ENCODE peak calls at places on chromosomes 4 and X, in four cellular contexts. K is HCT116, I is heart left ventricle, M is Peyer's patch. V is an unnamed sample.

GRCh38 chr4:16844796-16845586 is 53.5 kb downstream of the LDB2 start:
- DNase-seq in K (no peak), M (no peak), I (no peak), V (no peak)

GRCh38 chr4:173878701-173879100 is 348.7 kb upstream of the HAND2 start:
- DNase-seq in K (no peak), M (no peak), I (no peak), V (peak)

GRCh38 chrX:107776649-107777535 is 641 bp upstream of the NCBP2L start:
- DNase-seq in I (peak), M (peak), K (peak), V (peak)

GRCh38 chr4:12242354-12242753 is 813.7 kb upstream of the HS3ST1 start:
- DNase-seq in I (no peak), M (no peak), K (no peak), V (no peak)

GRCh38 chr4:187084696-187085095 is 361.0 kb upstream of the FAT1 start:
- DNase-seq in I (no peak), K (no peak), M (no peak), V (no peak)

GRCh38 chr4:41120297-41121217 is 93.8 kb downstream of the APBB2 start:
- DNase-seq in I (no peak), K (no peak), M (no peak), V (no peak)

GRCh38 chrX:56130013-56130412 is 102.1 kb upstream of the KLF8 start:
- DNase-seq in I (no peak), M (no peak), K (no peak), V (no peak)

GRCh38 chr4:78369691-78370090 is 181.9 kb upstream of the ANXA3 start:
- DNase-seq in M (no peak), I (no peak), K (no peak), V (no peak)

GRCh38 chrX:100663651-100664050 is 19.7 kb downstream of the SRPX2 start:
- DNase-seq in K (no peak), I (no peak), M (no peak), V (no peak)

GRCh38 chr4:123746981-123747380 is 350.4 kb downstream of the SPRY1 start:
- DNase-seq in I (no peak), K (no peak), M (no peak), V (no peak)

DNA sequence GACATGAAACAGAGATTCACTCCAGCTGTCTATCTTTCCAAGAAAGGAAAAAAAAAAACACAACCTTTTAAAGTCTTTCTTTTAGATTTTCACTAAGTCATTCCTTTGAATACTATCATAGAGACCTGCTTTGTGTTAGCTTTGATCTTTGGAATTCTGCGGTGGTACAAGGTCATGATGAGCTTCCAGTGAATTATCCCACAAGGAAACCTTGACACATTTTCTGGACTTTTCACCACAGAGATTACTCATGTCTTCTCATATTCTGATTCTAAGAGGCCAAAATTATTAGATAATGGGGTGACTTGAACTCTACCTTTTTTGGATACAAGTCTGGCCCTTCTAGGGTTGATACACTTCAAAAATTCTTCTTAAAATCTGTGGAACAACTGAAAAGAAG is 201.6 kb downstream of the PACRGL start:
- DNase-seq in M (no peak), K (no peak), I (no peak), V (no peak)
- TF ChIP-seq POLR2A in M (no peak), K (no peak), I (no peak), V (no peak)

GRCh38 chr4:24322986-24323385 is 261.4 kb downstream of the DHX15 start:
- DNase-seq in M (no peak), K (no peak), I (no peak), V (no peak)
- TF ChIP-seq POLR2A in M (no peak), K (no peak), I (no peak), V (no peak)

GRCh38 chr4:15004701-15005301 is 2.5 kb downstream of the CPEB2 start:
- DNase-seq in M (peak), I (peak), K (no peak), V (peak)
- TF ChIP-seq POLR2A in M (peak), I (no peak), K (no peak), V (peak)

GRCh38 chrX:18425199-18426003 is at the start of gene CDKL5:
- DNase-seq in M (peak), K (peak), I (peak), V (peak)
- TF ChIP-seq POLR2A in M (peak), K (no peak), I (peak), V (no peak)

GRCh38 chr4:24857996-24858395 is 54.8 kb downstream of the CCDC149 start:
- DNase-seq in I (no peak), M (no peak), K (no peak), V (no peak)

GRCh38 chr4:24858550-24858949 is 54.3 kb downstream of the CCDC149 start:
- DNase-seq in I (no peak), M (no peak), K (no peak), V (no peak)

GRCh38 chr4:24863799-24864198 is 49.0 kb downstream of the CCDC149 start:
- DNase-seq in I (no peak), M (no peak), K (no peak), V (no peak)

GRCh38 chr4:24867766-24868296 is 45.0 kb downstream of the CCDC149 start:
- DNase-seq in I (no peak), K (no peak), M (no peak), V (no peak)

GRCh38 chr4:24862073-24862751 is 50.6 kb downstream of the CCDC149 start:
- DNase-seq in I (no peak), M (no peak), K (no peak), V (no peak)
- TF ChIP-seq POLR2A in I (no peak), M (no peak), K (no peak), V (no peak)

DNA sequence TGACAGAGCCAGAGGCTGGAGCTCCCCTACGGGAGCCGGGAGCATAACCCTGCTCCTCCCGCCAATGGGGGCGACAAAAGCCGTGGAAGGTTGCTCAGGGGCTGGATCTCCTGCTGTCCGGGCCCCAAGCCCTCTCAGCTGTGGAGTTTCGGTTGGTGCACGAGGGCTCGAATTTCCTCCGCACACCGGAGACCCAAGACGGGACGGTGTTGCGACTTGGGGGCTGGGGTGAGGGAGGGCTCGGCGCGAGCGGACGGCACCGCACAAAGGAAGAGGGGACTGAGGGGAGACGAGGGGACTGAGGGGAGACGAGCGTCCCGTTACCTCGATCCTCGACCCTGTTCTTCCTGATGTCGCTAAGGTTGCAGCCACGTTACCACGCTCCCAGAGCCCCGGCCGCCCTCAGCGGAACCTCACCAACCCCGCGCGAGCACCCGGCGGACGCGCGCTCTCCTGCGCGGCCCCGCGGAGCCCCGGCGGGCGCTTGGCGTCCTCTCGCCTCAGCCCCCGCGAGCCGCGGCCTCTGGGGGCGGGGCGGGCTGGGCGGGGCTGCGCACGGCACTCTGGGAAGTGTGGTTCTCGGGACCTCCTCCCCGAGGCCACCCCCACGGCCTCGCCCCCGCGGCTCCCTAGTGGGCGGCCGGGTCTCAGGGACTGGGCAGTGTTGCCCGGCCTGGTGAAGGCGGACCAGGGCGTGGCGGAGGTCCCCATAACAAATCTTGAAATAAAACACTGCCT is at the start of gene KLHL8:
- DNase-seq in M (peak), I (peak), K (peak), V (peak)
- TF ChIP-seq POLR2A in M (peak), I (no peak), K (peak), V (peak)

GRCh38 chr4:33649015-33649414 is 2595.3 kb downstream of the ARAP2 start:
- DNase-seq in K (peak), I (no peak), M (no peak), V (no peak)
- TF ChIP-seq POLR2A in K (no peak), I (no peak), M (no peak), V (no peak)

GRCh38 chr4:113761682-113762060 is at the start of gene CAMK2D:
- DNase-seq in K (peak), M (peak), I (peak), V (peak)
- TF ChIP-seq POLR2A in K (no peak), M (peak), I (no peak), V (no peak)

GRCh38 chr4:81137446-81137845 is 77.6 kb downstream of the PRKG2 start:
- DNase-seq in K (no peak), M (no peak), I (no peak), V (no peak)
- TF ChIP-seq POLR2A in K (no peak), M (no peak), I (no peak), V (no peak)

GRCh38 chrX:129931411-129932136 is 25.6 kb downstream of the UTP14A start:
- DNase-seq in M (peak), K (peak), I (peak), V (peak)
- TF ChIP-seq POLR2A in M (peak), K (no peak), I (no peak), V (no peak)